ENCODE peak calls at places on chromosome 16, in four cellular contexts. N is K562, S is H1, T is HepG2. Z is an unnamed sample.

GRCh38 chr16:86044881-86045600 is 146.1 kb downstream of the IRF8 start:
- DNase-seq in N (peak; percentile 26), S (no peak), T (no peak), Z (no peak)

GRCh38 chr16:89722392-89723278 is 1.3 kb downstream of the ZNF276 start:
- DNase-seq in N (no peak), S (no peak), T (no peak), Z (peak; percentile 50)

GRCh38 chr16:89042711-89043551 is 50.7 kb upstream of the ACSF3 start:
- DNase-seq in N (no peak), S (no peak), T (no peak), Z (no peak)

GRCh38 chr16:89711601-89712475 is 8.9 kb downstream of the VPS9D1 start:
- DNase-seq in N (peak; percentile 98), S (no peak), T (no peak), Z (peak; percentile 66)

GRCh38 chr16:29806096-29806579 is at the start of gene MAZ:
- DNase-seq in N (peak; percentile 81), S (no peak), T (no peak), Z (no peak)

GRCh38 chr16:57720142-57720575 is 15.4 kb upstream of the KATNB1 start:
- DNase-seq in N (peak; percentile 70), S (no peak), T (peak; percentile 72), Z (peak; percentile 53)

GRCh38 chr16:88634141-88634993 is 4.0 kb upstream of the IL17C start:
- DNase-seq in N (peak; percentile 98), S (no peak), T (no peak), Z (peak; percentile 44)

GRCh38 chr16:87822571-87822970 is 46.7 kb downstream of the SLC7A5 start:
- DNase-seq in N (no peak), S (no peak), T (no peak), Z (no peak)

GRCh38 chr16:86761117-86761971 is 183.0 kb downstream of the FOXL1 start:
- DNase-seq in N (peak; percentile 79), S (no peak), T (peak; percentile 22), Z (peak; percentile 72)

GRCh38 chr16:81908466-81909230 is 102.6 kb downstream of the SDR42E1 start:
- DNase-seq in N (no peak), S (no peak), T (no peak), Z (no peak)

GRCh38 chr16:81521141-81521626 is 76.6 kb downstream of the CMIP start:
- DNase-seq in N (peak; percentile 67), S (no peak), T (no peak), Z (no peak)

GRCh38 chr16:48383877-48384304 is 1.3 kb downstream of the SIAH1 start:
- DNase-seq in N (no peak), S (no peak), T (peak; percentile 70), Z (peak; percentile 63)

GRCh38 chr16:57264381-57264780 is 19.3 kb downstream of the ARL2BP start:
- DNase-seq in N (no peak), S (no peak), T (no peak), Z (no peak)

GRCh38 chr16:57186630-57187507 is 740 bp downstream of the RSPRY1 start:
- DNase-seq in N (peak; percentile 24), S (no peak), T (peak; percentile 54), Z (peak; percentile 56)

GRCh38 chr16:24471616-24472015 is 67.8 kb upstream of the RBBP6 start:
- DNase-seq in N (no peak), S (no peak), T (no peak), Z (no peak)

GRCh38 chr16:65200374-65200773 is 78.5 kb upstream of the CDH11 start:
- DNase-seq in N (no peak), S (no peak), T (no peak), Z (no peak)

GRCh38 chr16:27243725-27244362 is 24.7 kb downstream of the NSMCE1 start:
- DNase-seq in N (no peak), S (no peak), T (no peak), Z (no peak)

GRCh38 chr16:8959921-8960787 is 3.6 kb downstream of the USP7 start:
- DNase-seq in N (no peak), S (no peak), T (peak; percentile 98), Z (peak; percentile 41)

GRCh38 chr16:28495098-28495793 is 803 bp downstream of the APOBR start:
- DNase-seq in N (no peak), S (no peak), T (no peak), Z (no peak)

GRCh38 chr16:12024429-12024828 is 47.9 kb downstream of the SNX29 start:
- DNase-seq in N (no peak), S (no peak), T (peak; percentile 86), Z (no peak)
- TF ChIP-seq JUN in N (no peak), S (no peak), T (no peak), Z (no peak)

GRCh38 chr16:10946308-10946707 is 1.9 kb downstream of the CLEC16A start:
- DNase-seq in N (no peak), S (no peak), T (no peak), Z (no peak)

GRCh38 chr16:10944249-10945064 is at the start of gene CLEC16A:
- DNase-seq in N (peak; percentile 85), S (peak; percentile 90), T (peak; percentile 97), Z (peak; percentile 98)

GRCh38 chr16:10942352-10943297 is at the start of gene DEXI:
- DNase-seq in N (peak; percentile 99), S (peak; percentile 56), T (peak; percentile 92), Z (peak; percentile 91)

GRCh38 chr16:10947211-10947787 is 2.9 kb downstream of the CLEC16A start:
- DNase-seq in N (no peak), S (no peak), T (no peak), Z (no peak)

DNA sequence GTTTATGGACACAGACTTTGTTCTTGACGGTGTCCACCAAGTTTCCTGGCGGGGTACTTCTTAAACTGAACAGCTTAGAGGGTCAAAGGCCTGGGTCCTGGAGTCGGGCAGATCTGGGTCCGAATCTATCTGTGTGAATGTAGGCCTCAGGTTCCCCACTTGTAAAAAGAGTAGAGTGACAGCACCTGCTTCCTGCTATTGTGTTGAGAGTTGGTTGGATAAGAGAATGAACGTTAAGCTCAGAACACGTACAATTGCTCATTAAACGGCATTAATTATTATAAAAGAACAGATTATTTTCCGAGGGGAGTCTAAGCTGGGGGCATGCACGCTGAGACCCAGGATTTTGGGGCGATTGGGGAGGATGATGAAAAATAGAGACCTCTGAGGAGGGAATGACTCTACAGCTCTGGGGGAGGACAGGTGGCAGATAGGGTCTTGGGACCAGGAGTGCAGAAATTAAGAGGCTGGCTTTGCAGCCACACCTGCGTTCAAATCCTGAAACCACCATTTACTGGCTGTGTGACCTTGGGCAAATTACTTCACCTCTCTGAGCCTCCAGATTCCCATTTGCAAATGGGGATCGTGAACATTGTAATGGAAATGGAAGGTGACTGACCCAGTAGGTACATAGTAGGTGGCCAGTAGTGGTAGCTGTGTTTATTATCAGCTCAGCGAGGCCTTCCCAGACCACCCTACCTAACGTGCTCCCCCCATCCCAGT is 862 bp downstream of the CLEC16A start:
- DNase-seq in N (no peak), S (no peak), T (no peak), Z (peak; percentile 24)
- H3K9ac ChIP-seq in N (peak overlapping the region; percentile 91), S (no peak overlapping the region), T (peak overlapping the region; percentile 77), Z (peak overlapping the region; percentile 67)

GRCh38 chr16:4290236-4290830 is 17.5 kb upstream of the TFAP4 start:
- DNase-seq in N (no peak), S (no peak), T (peak; percentile 88), Z (no peak)

GRCh38 chr16:4293181-4293716 is 20.4 kb upstream of the TFAP4 start:
- DNase-seq in N (no peak), S (no peak), T (no peak), Z (no peak)

GRCh38 chr16:4291699-4292098 is 18.9 kb upstream of the TFAP4 start:
- DNase-seq in N (no peak), S (no peak), T (no peak), Z (no peak)

GRCh38 chr16:4297480-4297879 is 18.4 kb upstream of the GLIS2 start:
- DNase-seq in N (no peak), S (no peak), T (no peak), Z (no peak)

DNA sequence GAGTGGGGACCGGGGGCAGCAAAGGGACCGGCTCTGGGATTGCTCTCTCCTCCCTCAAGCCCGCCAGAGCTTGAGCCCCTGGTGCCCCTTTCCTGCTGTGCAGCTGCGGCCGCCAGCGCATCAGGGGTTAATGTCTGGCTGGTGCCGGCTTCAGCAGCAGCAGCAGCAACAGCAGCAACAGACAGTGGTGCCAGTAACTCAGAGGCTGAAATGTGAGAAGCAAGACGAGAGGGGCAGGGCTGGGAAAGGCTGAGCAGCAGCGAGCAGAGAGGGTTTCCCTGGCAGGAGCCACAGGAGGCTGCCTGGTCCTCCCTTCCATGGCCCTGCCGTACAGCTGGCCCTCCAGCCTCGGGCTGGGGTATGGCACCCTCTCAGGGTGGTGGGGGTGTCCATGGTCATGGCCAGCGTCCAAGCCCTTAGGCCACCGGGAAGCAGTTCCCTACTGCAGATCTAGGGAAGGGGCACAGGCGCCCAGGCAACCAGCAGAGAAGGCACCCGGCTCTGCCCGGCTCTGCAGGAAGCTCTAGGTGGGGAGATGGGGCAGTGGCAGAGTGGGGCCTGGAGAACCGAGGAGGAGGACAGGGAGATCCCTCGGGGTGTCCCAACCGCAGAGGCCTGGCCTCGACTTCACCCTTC is 21.1 kb upstream of the TFAP4 start:
- DNase-seq in N (peak; percentile 9), S (no peak), T (no peak), Z (peak; percentile 37)
- TF ChIP-seq JUN in N (no peak), S (no peak), T (no peak), Z (no peak)

DNA sequence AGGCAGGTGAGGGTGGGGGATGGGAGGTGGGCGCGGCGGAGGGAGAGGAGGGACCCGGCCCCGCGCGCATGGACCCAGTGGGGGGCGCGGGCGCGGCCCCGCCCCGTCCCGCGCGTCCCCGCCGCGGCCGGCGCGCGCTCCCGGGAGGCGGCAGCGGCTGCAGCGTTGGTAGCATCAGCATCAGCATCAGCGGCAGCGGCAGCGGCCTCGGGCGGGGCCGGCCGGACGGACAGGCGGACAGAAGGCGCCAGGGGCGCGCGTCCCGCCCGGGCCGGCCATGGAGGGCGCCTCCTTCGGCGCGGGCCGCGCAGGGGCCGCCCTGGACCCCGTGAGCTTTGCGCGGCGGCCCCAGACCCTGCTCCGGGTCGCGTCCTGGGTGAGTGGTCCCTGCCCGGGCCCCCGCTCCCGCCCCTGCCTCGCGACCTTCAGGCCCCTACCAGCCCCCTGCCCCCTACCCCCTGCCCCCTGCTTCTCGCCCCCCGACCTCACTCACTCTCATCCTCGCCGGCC is at the start of gene SYNGR3:
- DNase-seq in N (peak; percentile 70), S (no peak), T (no peak), Z (no peak)
- H3K9ac ChIP-seq in N (peak within 1 kb of the TSS; percentile 87), S (no peak within 1 kb of the TSS), T (peak within 1 kb of the TSS; percentile 60), Z (no peak within 1 kb of the TSS)